ENCODE peak calls at places on chromosome 6, in nine cellular contexts. V is NCI-H345; J is Caki2; Z is frontal cortex; I is Right ventricle myocardium superior; G is stimulated activated CD4-positive, alpha-beta T cell treated with anti-CD3 and anti-CD28 coated beads, Interleukin-15, amount 100 ng/mL, for 1 hour; L is cerebellar cortex; T is fibroblast of villous mesenchyme; X is CD4-positive, CD25-positive, alpha-beta regulatory T cell. N is an unnamed sample.

GRCh38 chr6:101203664-101204063 is 189.8 kb upstream of the GRIK2 start:
- DNase-seq in I (no peak), G (no peak), V (no peak), T (no peak), J (no peak), X (no peak), Z (no peak), L (no peak), N (no peak)

GRCh38 chr6:117818449-117818848 is 88.6 kb upstream of the SLC35F1 start:
- DNase-seq in T (no peak), G (no peak), J (no peak), X (no peak), V (no peak), L (no peak), Z (no peak), I (no peak), N (no peak)

GRCh38 chr6:24882835-24883555 is 52.8 kb downstream of the RIPOR2 start:
- DNase-seq in I (no peak), T (no peak), X (no peak), J (no peak), V (no peak), Z (no peak), L (no peak), G (no peak), N (no peak)

GRCh38 chr6:101747711-101748110 is 354.2 kb downstream of the GRIK2 start:
- DNase-seq in G (no peak), X (no peak), Z (no peak), T (no peak), V (no peak), L (peak; percentile 91), J (no peak), I (peak; percentile 43), N (no peak)

GRCh38 chr6:118724211-118724610 is 72.8 kb upstream of the CEP85L start:
- DNase-seq in T (peak; percentile 44), I (no peak), V (no peak), L (no peak), X (peak; percentile 28), Z (no peak), G (no peak), J (no peak), N (no peak)

GRCh38 chr6:10382728-10383127 is 32.1 kb downstream of the TFAP2A start:
- DNase-seq in T (no peak), X (no peak), L (no peak), J (no peak), G (no peak), Z (no peak), V (no peak), I (no peak), N (no peak)

GRCh38 chr6:30769088-30769852 is 24.9 kb upstream of the IER3 start:
- DNase-seq in J (peak; percentile 94), Z (peak; percentile 65), I (no peak), L (peak; percentile 69), V (no peak), T (peak; percentile 95), G (peak; percentile 71), X (peak; percentile 66), N (peak; percentile 86)

GRCh38 chr6:25017932-25018581 is 82.3 kb upstream of the RIPOR2 start:
- DNase-seq in X (peak; percentile 91), I (peak; percentile 78), J (no peak), V (peak; percentile 68), L (peak; percentile 31), Z (no peak), T (peak; percentile 78), G (peak; percentile 61), N (peak; percentile 51)

GRCh38 chr6:149059557-149059956 is 258.0 kb upstream of the TAB2 start:
- DNase-seq in G (no peak), L (no peak), J (no peak), V (no peak), X (peak; percentile 62), T (no peak), I (no peak), Z (no peak), N (no peak)

GRCh38 chr6:28814032-28814976 is 109.5 kb downstream of the TRIM27 start:
- DNase-seq in I (no peak), V (no peak), Z (no peak), J (no peak), L (no peak), X (no peak), G (no peak), T (no peak), N (no peak)

GRCh38 chr6:11656486-11656885 is 118.9 kb downstream of the TMEM170B start:
- DNase-seq in I (no peak), V (no peak), L (peak; percentile 4), X (no peak), T (no peak), Z (no peak), G (no peak), J (no peak), N (no peak)

GRCh38 chr6:24227556-24227955 is 101.5 kb downstream of the NRSN1 start:
- DNase-seq in J (no peak), V (no peak), G (no peak), Z (no peak), I (no peak), L (no peak), T (peak; percentile 56), X (no peak), N (no peak)

GRCh38 chr6:75204222-75204958 is 1.5 kb downstream of the COL12A1 start:
- DNase-seq in G (no peak), T (peak; percentile 94), Z (peak; percentile 70), J (peak; percentile 61), I (peak; percentile 75), V (peak; percentile 69), X (peak; percentile 52), L (peak; percentile 52), N (no peak)

GRCh38 chr6:42339991-42340401 is 111.7 kb downstream of the TRERF1 start:
- DNase-seq in Z (no peak), X (peak; percentile 73), V (no peak), J (no peak), L (no peak), G (no peak), I (no peak), T (no peak), N (no peak)

GRCh38 chr6:131443514-131443913 is 129.5 kb upstream of the ARG1 start:
- DNase-seq in T (no peak), J (no peak), L (no peak), Z (no peak), G (peak; percentile 12), X (peak; percentile 71), I (no peak), V (no peak), N (no peak)

GRCh38 chr6:144737998-144738397 is 452.9 kb downstream of the UTRN start:
- DNase-seq in X (no peak), J (no peak), Z (no peak), V (no peak), L (no peak), T (no peak), G (no peak), I (no peak), N (no peak)

GRCh38 chr6:56649782-56650181 is 7.1 kb upstream of the DST start:
- DNase-seq in G (no peak), Z (no peak), L (no peak), X (no peak), V (no peak), I (no peak), T (peak; percentile 57), J (no peak), N (no peak)

GRCh38 chr6:37897321-37897720 is 77.8 kb downstream of the ZFAND3 start:
- DNase-seq in V (no peak), X (no peak), Z (no peak), L (no peak), I (no peak), G (no peak), J (no peak), T (peak; percentile 52), N (no peak)

GRCh38 chr6:131381694-131382093 is 191.3 kb upstream of the ARG1 start:
- DNase-seq in T (peak; percentile 3), L (no peak), I (no peak), J (no peak), V (no peak), Z (no peak), G (no peak), X (no peak), N (no peak)

GRCh38 chr6:20853828-20854227 is 319.6 kb downstream of the CDKAL1 start:
- DNase-seq in I (no peak), J (no peak), Z (no peak), T (no peak), V (no peak), L (no peak), G (no peak), X (no peak), N (no peak)

GRCh38 chr6:131963063-131963462 is 11.9 kb upstream of the CCN2 start:
- DNase-seq in X (no peak), L (no peak), Z (no peak), I (no peak), G (no peak), J (no peak), T (no peak), V (no peak), N (no peak)

GRCh38 chr6:109282732-109283131 is 99.5 kb downstream of the CD164 start:
- DNase-seq in L (no peak), X (no peak), T (no peak), J (no peak), Z (no peak), G (no peak), I (no peak), V (no peak), N (no peak)

GRCh38 chr6:37566209-37566859 is 66.6 kb upstream of the CCDC167 start:
- DNase-seq in X (peak; percentile 52), T (peak; percentile 30), I (peak; percentile 75), L (peak; percentile 69), G (peak; percentile 74), Z (peak; percentile 83), J (no peak), V (peak; percentile 72), N (no peak)

GRCh38 chr6:2651966-2652365 is 98.8 kb downstream of the MYLK4 start:
- DNase-seq in X (no peak), J (no peak), G (no peak), I (no peak), V (no peak), Z (no peak), T (no peak), L (no peak), N (no peak)

GRCh38 chr6:25971187-25971811 is 8.7 kb downstream of the TRIM38 start:
- DNase-seq in J (peak; percentile 88), L (no peak), I (no peak), X (no peak), Z (peak; percentile 23), G (no peak), V (no peak), T (peak; percentile 91), N (peak; percentile 94)

GRCh38 chr6:135231469-135231844 is 50.3 kb downstream of the MYB start:
- DNase-seq in T (no peak), V (no peak), Z (no peak), X (peak; percentile 87), L (no peak), G (no peak), I (no peak), J (no peak), N (no peak)

GRCh38 chr6:159180001-159180400 is 10.8 kb downstream of the FNDC1 start:
- DNase-seq in Z (no peak), L (no peak), J (no peak), I (no peak), T (no peak), V (peak; percentile 4), G (no peak), X (no peak), N (no peak)

GRCh38 chr6:84361372-84362179 is 134.1 kb upstream of the CEP162 start:
- DNase-seq in I (no peak), T (no peak), V (no peak), X (no peak), G (no peak), Z (no peak), L (no peak), J (no peak), N (no peak)

GRCh38 chr6:126195625-126196236 is 144.2 kb upstream of the CENPW start:
- DNase-seq in G (no peak), I (no peak), V (no peak), L (no peak), T (no peak), J (peak; percentile 18), X (no peak), Z (no peak), N (no peak)

GRCh38 chr6:112311950-112312547 is 35.1 kb upstream of the RFPL4B start:
- DNase-seq in L (no peak), X (peak; percentile 29), I (no peak), T (peak; percentile 42), V (peak; percentile 27), G (no peak), Z (peak; percentile 35), J (no peak), N (no peak)

GRCh38 chr6:2783188-2783957 is 18.2 kb downstream of the WRNIP1 start:
- DNase-seq in L (peak; percentile 39), G (no peak), I (no peak), Z (no peak), J (no peak), V (no peak), X (no peak), T (no peak), N (no peak)

N was measured in epithelial cell of proximal tubule.